ENCODE peak calls at places on chromosomes 13 and 19, in six cellular contexts. P is IMR-90, G is neuronal stem cell, O is H1, U is mesendoderm, M is trophoblast cell. S is an unnamed sample.

GRCh38 chr19:46716013-46716671 is 772 bp downstream of the PRKD2 start:
- DNase-seq in U (peak), P (no peak), O (peak), M (no peak), G (no peak), S (peak)

GRCh38 chr13:30607908-30608307 is 9.8 kb upstream of the USPL1 start:
- DNase-seq in O (no peak), M (peak), P (no peak), U (no peak), G (no peak), S (no peak)

GRCh38 chr13:77918391-77919261 is at the start of gene EDNRB:
- DNase-seq in G (peak), O (peak), U (peak), P (peak), M (peak), S (peak)

GRCh38 chr13:85603735-85604134 is 195.5 kb downstream of the SLITRK6 start:
- DNase-seq in U (no peak), G (no peak), O (no peak), P (no peak), M (no peak), S (no peak)

GRCh38 chr13:76663941-76664340 is 222.3 kb downstream of the KCTD12 start:
- DNase-seq in M (no peak), O (no peak), P (peak), U (no peak), G (no peak), S (no peak)

GRCh38 chr13:111861766-111862366 is 205.1 kb upstream of the SOX1 start:
- DNase-seq in O (peak), U (no peak), G (no peak), M (no peak), P (no peak), S (no peak)

GRCh38 chr13:38703255-38703654 is 16.4 kb downstream of the FREM2 start:
- DNase-seq in M (no peak), P (no peak), U (no peak), G (no peak), O (no peak), S (no peak)

GRCh38 chr13:32669030-32669646 is 82.9 kb downstream of the PDS5B start:
- DNase-seq in P (peak), U (peak), G (peak), O (no peak), M (peak), S (peak)

GRCh38 chr19:44207126-44207803 is 5.1 kb upstream of the ZNF227 start:
- DNase-seq in O (peak), P (peak), G (peak), M (peak), U (peak), S (peak)

GRCh38 chr19:27748551-27749152 is 1464.3 kb downstream of the UQCRFS1 start:
- DNase-seq in M (no peak), P (peak), O (no peak), U (no peak), G (no peak), S (peak)

GRCh38 chr19:1269478-1270167 is 491 bp downstream of the CIRBP start:
- DNase-seq in O (peak), U (peak), G (no peak), M (peak), P (peak), S (peak)

GRCh38 chr13:35470671-35471465 is 5.6 kb downstream of the MAB21L1 start:
- DNase-seq in O (peak), G (peak), M (no peak), P (peak), U (peak), S (peak)

GRCh38 chr13:101423872-101424271 is 7.6 kb upstream of the NALCN start:
- DNase-seq in U (no peak), O (no peak), M (no peak), P (no peak), G (no peak), S (no peak)

GRCh38 chr19:19064811-19065745 is 1.3 kb downstream of the SLC25A42 start:
- DNase-seq in U (no peak), O (no peak), M (peak), G (no peak), P (no peak), S (peak)

GRCh38 chr19:4115050-4115817 is 8.7 kb downstream of the MAP2K2 start:
- DNase-seq in G (no peak), P (no peak), O (no peak), M (no peak), U (no peak), S (no peak)

GRCh38 chr19:19185853-19186728 is 5.9 kb downstream of the BORCS8 start:
- DNase-seq in O (peak), P (peak), M (peak), U (peak), G (peak), S (peak)

GRCh38 chr19:37991841-37992248 is 84.8 kb downstream of the SIPA1L3 start:
- DNase-seq in O (no peak), G (no peak), P (no peak), M (peak), U (peak), S (no peak)

GRCh38 chr19:37991176-37991835 is 84.3 kb downstream of the SIPA1L3 start:
- DNase-seq in G (no peak), P (no peak), U (no peak), O (no peak), M (peak), S (no peak)

GRCh38 chr19:37988758-37989635 is 82.0 kb downstream of the SIPA1L3 start:
- DNase-seq in O (no peak), U (peak), G (no peak), M (no peak), P (no peak), S (peak)

GRCh38 chr19:37990362-37990761 is 83.4 kb downstream of the SIPA1L3 start:
- DNase-seq in U (peak), M (peak), O (peak), P (no peak), G (no peak), S (no peak)

GRCh38 chr19:37989855-37990254 is 82.8 kb downstream of the SIPA1L3 start:
- DNase-seq in G (no peak), P (no peak), O (peak), U (peak), M (peak), S (no peak)
- H3K18ac ChIP-seq in G (peak), P (no peak), O (peak), U (no peak), M (peak), S (no peak)

DNA sequence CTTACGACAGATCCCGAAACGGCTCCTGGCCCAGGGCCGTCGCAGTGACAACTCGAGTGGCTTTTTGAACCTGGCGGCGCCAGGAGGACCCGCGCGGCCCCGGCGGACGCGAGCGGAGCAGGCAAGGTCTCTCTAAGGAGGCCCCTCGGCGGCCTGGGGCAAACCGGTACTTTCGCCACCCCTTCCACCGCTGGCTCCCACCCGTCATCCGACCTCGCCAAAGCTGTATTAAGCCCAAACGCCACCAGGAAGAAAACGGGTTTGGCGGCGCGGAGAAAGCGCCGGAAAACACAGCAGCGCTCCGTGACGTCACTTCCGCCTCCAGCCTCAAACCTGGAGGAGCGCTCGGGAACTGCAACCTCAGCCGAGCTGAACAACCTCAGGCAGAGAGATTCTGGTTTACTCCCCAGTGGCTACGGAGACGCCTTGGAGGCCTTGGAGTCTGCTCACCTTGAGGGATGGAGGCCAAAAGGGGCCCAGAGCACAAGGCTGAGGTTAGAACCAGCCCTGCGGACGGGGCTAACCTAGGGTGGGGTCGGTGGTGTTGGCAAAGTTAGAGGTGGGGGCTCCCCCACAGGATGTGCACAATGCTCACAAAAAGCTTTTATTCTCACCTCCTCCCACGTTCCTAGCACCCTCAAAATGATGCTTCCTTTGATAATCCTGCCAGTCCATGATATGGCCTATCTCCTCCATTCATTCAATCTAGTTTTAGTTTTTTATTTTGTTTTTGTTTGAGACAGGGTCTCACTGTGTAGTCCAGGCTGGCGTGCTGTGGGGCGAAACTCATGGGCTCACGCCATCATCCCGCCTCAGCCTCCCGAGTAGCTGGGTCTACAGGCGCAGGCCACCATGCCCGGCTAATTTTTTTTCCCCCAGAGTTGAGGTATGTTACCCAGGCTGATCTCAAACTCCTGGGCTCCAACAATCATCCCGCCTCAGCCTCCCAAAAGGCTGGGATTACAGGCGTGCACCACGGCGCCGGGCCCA is at the start of gene ZNF266:
- DNase-seq in U (peak), P (peak), O (peak), G (peak), M (peak), S (peak)
- H3K4me3 ChIP-seq in U (peak), P (peak), O (peak), G (peak), M (peak), S (peak)

GRCh38 chr19:10252707-10253106 is 693 bp downstream of the MRPL4 start:
- DNase-seq in M (no peak), O (no peak), P (no peak), G (no peak), U (no peak), S (no peak)
- H3K18ac ChIP-seq in M (peak), O (no peak), P (no peak), G (peak), U (no peak), S (no peak)

GRCh38 chr19:5987077-5987818 is 9.3 kb upstream of the RANBP3 start:
- DNase-seq in U (peak), O (peak), P (peak), M (peak), G (peak), S (peak)
- H3K4me3 ChIP-seq in U (no peak), O (no peak), P (no peak), M (no peak), G (no peak), S (peak)

S was measured in mesenchymal stem cell.